ENCODE peak calls at places on chromosomes 3 and 15, in seven cellular contexts. I, X, B, Z, T, M and K are unnamed samples.

GRCh38 chr15:76346666-76347506 is 10.3 kb downstream of the ISL2 start:
- DNase-seq in I (no peak), X (no peak), B (peak), Z (no peak), T (no peak), M (no peak), K (peak)

GRCh38 chr3:194955546-194955945 is 269.9 kb downstream of the FAM43A start:
- DNase-seq in I (no peak), X (no peak), B (no peak), Z (no peak), T (no peak), M (no peak), K (no peak)

GRCh38 chr3:31461441-31461840 is 71.3 kb upstream of the STT3B start:
- DNase-seq in I (no peak), X (no peak), B (no peak), Z (no peak), T (no peak), M (no peak), K (no peak)

GRCh38 chr3:174614046-174614445 is 245.1 kb upstream of the NAALADL2 start:
- DNase-seq in I (no peak), X (no peak), B (no peak), Z (no peak), T (no peak), M (no peak), K (no peak)

GRCh38 chr15:25246641-25247417 is 192.0 kb downstream of the UBE3A start:
- DNase-seq in I (no peak), X (no peak), B (peak), Z (no peak), T (peak), M (no peak), K (no peak)

GRCh38 chr3:168081856-168082255 is 13.9 kb downstream of the GOLIM4 start:
- DNase-seq in I (no peak), X (no peak), B (no peak), Z (no peak), T (no peak), M (no peak), K (no peak)

GRCh38 chr3:132726341-132726823 is 4.2 kb upstream of the NPHP3 start:
- DNase-seq in I (peak), X (no peak), B (no peak), Z (no peak), T (no peak), M (peak), K (peak)

GRCh38 chr15:90877315-90877714 is 7.0 kb upstream of the FES start:
- DNase-seq in I (no peak), X (no peak), B (no peak), Z (no peak), T (no peak), M (no peak), K (no peak)

GRCh38 chr15:65286069-65286703 is 497 bp downstream of the PARP16 start:
- DNase-seq in I (peak), X (no peak), B (peak), Z (no peak), T (peak), M (no peak), K (no peak)

GRCh38 chr3:15387735-15388134 is 39.6 kb downstream of the METTL6 start:
- DNase-seq in I (no peak), X (no peak), B (no peak), Z (no peak), T (no peak), M (no peak), K (no peak)

DNA sequence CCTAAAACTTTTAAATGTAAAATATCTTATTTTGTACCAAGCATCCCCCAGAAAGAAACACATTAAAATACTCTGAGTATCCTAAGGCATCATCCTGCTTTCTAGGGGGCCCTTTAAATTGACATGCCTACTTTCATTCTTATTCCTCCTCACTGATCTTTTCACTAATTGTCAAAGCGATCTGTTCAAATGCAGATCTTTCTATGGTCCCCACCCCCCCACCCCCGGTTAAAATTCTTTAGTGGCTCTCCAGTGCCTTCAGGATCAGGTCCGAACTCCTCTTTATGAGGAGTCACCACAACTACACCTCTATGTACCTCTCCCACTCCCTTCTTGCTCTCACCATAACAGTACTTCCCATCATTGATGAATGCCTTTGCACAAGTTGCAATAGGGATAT is 19.2 kb upstream of the TFDP2 start:
- DNase-seq in I (no peak), X (no peak), B (no peak), Z (no peak), T (no peak), M (no peak), K (no peak)
- H3K27ac ChIP-seq in I (no peak), X (no peak), B (no peak), Z (no peak), T (no peak), M (no peak), K (no peak)

DNA sequence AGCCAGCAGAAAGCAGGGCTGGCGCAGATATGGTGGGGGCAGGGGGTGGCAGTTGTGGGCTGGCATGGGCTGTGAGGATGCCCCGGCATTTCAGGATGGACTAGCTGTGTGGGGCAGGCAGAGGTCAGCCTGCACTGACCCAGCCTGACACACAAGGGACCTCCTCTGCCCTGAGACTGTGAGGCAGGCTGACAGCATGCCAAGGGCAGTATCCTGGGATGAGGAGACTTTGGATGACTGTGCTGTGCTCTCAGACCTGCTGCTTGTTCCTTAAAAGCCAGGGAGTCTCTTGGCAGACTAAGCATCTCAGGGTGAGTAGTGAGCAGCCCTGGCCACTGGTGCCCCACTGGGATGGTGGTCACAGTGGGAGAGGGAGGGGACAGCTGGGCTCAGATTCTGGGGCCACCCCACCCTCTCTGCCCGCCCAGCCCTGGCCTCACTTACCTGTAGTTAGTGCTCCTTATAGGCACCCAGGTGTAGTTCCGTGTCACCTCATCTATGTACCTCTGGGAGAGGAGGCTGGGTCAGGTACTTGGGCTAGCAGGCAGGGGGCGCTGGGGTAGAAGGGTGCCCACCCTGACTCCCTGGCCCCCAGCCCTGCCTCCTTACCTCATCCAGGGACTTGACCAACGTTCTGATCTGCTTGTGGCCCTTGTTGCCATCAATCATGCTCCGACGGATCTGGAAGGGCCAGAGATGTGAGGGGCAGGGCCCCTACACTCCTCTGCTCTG is 16.0 kb upstream of the TMEM115 start:
- DNase-seq in I (no peak), X (no peak), B (no peak), Z (no peak), T (no peak), M (no peak), K (no peak)
- TF ChIP-seq CTCF in I (no peak), X (no peak), B (no peak), Z (peak), T (no peak), M (no peak), K (no peak)

GRCh38 chr3:78919021-78919755 is 848.6 kb downstream of the ROBO1 start:
- DNase-seq in I (peak), X (no peak), B (no peak), Z (no peak), T (no peak), M (peak), K (peak)
- H3K27ac ChIP-seq in I (peak), X (no peak), B (no peak), Z (no peak), T (peak), M (peak), K (no peak)

GRCh38 chr15:85412956-85413854 is 32.8 kb downstream of the AKAP13 start:
- DNase-seq in I (peak), X (peak), B (peak), Z (peak), T (peak), M (peak), K (peak)

GRCh38 chr15:85414991-85415390 is 34.6 kb downstream of the AKAP13 start:
- DNase-seq in I (no peak), X (no peak), B (no peak), Z (no peak), T (no peak), M (no peak), K (no peak)

GRCh38 chr15:85414037-85414436 is 33.6 kb downstream of the AKAP13 start:
- DNase-seq in I (no peak), X (no peak), B (no peak), Z (no peak), T (no peak), M (no peak), K (no peak)

GRCh38 chr15:85415779-85416178 is 35.4 kb downstream of the AKAP13 start:
- DNase-seq in I (no peak), X (no peak), B (no peak), Z (no peak), T (no peak), M (no peak), K (no peak)

DNA sequence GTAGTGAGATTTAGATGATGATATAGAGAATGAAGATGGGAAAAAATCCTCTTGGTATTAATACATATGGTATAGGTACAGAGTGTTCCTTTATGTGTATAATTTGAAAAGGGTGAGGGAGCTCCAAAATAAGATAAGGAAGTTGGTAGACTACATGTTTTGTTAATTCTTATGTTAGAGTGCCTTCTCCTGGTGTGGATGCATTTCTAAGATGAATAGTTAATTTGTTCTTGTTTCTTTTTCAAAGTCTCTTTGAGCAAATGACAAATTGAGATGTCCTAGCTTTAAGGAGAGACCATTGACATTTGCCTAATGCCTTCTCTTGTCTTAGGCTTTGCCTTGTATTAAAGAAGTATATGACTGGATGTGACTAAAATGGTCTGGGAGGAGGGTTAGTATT is 34.1 kb downstream of the AKAP13 start:
- DNase-seq in I (peak), X (no peak), B (no peak), Z (no peak), T (no peak), M (no peak), K (no peak)
- TF ChIP-seq CTCF in I (peak), X (peak), B (no peak), Z (no peak), T (peak), M (peak), K (peak)

DNA sequence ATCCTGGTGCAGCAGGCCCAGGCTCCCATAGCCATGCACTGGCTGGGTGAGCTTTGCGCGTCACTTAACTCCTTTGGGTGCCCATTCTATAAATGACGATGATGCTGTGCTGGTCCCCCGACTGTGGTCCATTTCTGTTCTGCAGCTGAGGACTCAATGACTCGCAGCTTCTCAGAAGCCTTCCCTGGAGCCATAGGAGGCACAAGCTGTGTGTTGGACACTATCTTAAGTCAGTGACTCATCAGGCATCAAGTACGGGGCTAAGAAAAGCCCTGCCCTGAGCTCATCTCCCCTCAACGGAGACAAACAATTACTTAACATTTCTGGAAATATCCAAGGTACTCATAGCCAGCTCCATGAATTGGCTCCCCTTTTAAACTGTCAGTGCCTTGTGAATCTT is 13.8 kb upstream of the MUSTN1 start:
- DNase-seq in I (peak), X (peak), B (no peak), Z (no peak), T (peak), M (no peak), K (no peak)
- H3K27ac ChIP-seq in I (no peak), X (peak), B (peak), Z (no peak), T (peak), M (no peak), K (no peak)